ENCODE peak calls at places on chromosome 22, in six cellular contexts. U is CMK; H is naive thymus-derived CD4-positive, alpha-beta T cell; D is RCC 7860; L is H54; A is sciatic nerve. Y is an unnamed sample.

GRCh38 chr22:33492210-33492651 is 428.0 kb downstream of the LARGE1 start:
- DNase-seq in L (no peak), H (peak), U (no peak), A (no peak), D (no peak), Y (no peak)

GRCh38 chr22:46072981-46073682 is 77.2 kb upstream of the PPARA start:
- DNase-seq in U (no peak), L (no peak), H (no peak), D (no peak), A (peak), Y (no peak)

GRCh38 chr22:47043835-47044721 is 281.6 kb downstream of the TBC1D22A start:
- DNase-seq in D (peak), L (peak), U (peak), A (no peak), H (no peak), Y (no peak)

GRCh38 chr22:26134654-26135330 is 34.5 kb upstream of the SEZ6L start:
- DNase-seq in U (no peak), H (no peak), L (no peak), D (no peak), A (no peak), Y (no peak)

GRCh38 chr22:25488244-25489020 is 76.0 kb upstream of the GRK3 start:
- DNase-seq in H (no peak), L (peak), D (peak), U (no peak), A (peak), Y (peak)

GRCh38 chr22:47196881-47197701 is 434.6 kb downstream of the TBC1D22A start:
- DNase-seq in A (no peak), D (no peak), L (no peak), H (no peak), U (no peak), Y (no peak)

GRCh38 chr22:32075997-32076725 is 33.1 kb downstream of the SLC5A1 start:
- DNase-seq in A (no peak), D (no peak), H (no peak), U (no peak), L (no peak), Y (no peak)

GRCh38 chr22:49540084-49540483 is 287.6 kb downstream of the BRD1 start:
- DNase-seq in A (no peak), U (no peak), H (no peak), D (no peak), L (no peak), Y (no peak)

GRCh38 chr22:47328550-47329243 is 566.2 kb downstream of the TBC1D22A start:
- DNase-seq in H (no peak), D (peak), U (no peak), A (no peak), L (peak), Y (peak)

GRCh38 chr22:50057292-50057867 is 718 bp downstream of the TTLL8 start:
- DNase-seq in A (no peak), U (no peak), D (no peak), H (no peak), L (no peak), Y (no peak)

GRCh38 chr22:30985561-30986208 is 16.6 kb downstream of the TUG1 start:
- DNase-seq in D (no peak), A (no peak), U (no peak), H (no peak), L (no peak), Y (no peak)

GRCh38 chr22:50706481-50707125 is 31.4 kb upstream of the ACR start:
- DNase-seq in U (no peak), D (no peak), H (no peak), A (no peak), L (no peak), Y (no peak)

GRCh38 chr22:19527321-19527721 is 3.1 kb upstream of the CLDN5 start:
- DNase-seq in A (peak), H (no peak), D (no peak), L (no peak), U (no peak), Y (no peak)

GRCh38 chr22:37686002-37686982 is at the start of gene NOL12:
- DNase-seq in A (peak), L (peak), H (peak), U (peak), D (peak), Y (peak)

GRCh38 chr22:50470491-50470890 is 4.3 kb downstream of the SBF1 start:
- DNase-seq in H (no peak), L (no peak), U (no peak), D (no peak), A (no peak), Y (no peak)

GRCh38 chr22:40200795-40201194 is 23.1 kb downstream of the TNRC6B start:
- DNase-seq in A (no peak), U (no peak), D (no peak), H (no peak), L (no peak), Y (no peak)

GRCh38 chr22:36823177-36823839 is 6.5 kb upstream of the PVALB start:
- DNase-seq in U (no peak), H (no peak), L (no peak), A (no peak), D (no peak), Y (no peak)

GRCh38 chr22:25365491-25366261 is 146.2 kb downstream of the CRYBB2 start:
- DNase-seq in D (no peak), A (no peak), U (no peak), H (no peak), L (no peak), Y (no peak)

GRCh38 chr22:31620756-31621480 is 41.1 kb downstream of the PISD start:
- DNase-seq in H (no peak), A (no peak), L (no peak), U (no peak), D (no peak), Y (no peak)

GRCh38 chr22:22691055-22691454 is 46.6 kb downstream of the GGTLC2 start:
- DNase-seq in U (no peak), H (no peak), D (no peak), A (no peak), L (no peak), Y (no peak)

GRCh38 chr22:32712644-32713355 is 88.7 kb upstream of the TIMP3 start:
- DNase-seq in U (no peak), L (no peak), A (no peak), H (no peak), D (no peak), Y (no peak)

GRCh38 chr22:44351685-44352377 is 39.1 kb upstream of the SHISAL1 start:
- DNase-seq in A (no peak), U (no peak), D (peak), L (peak), H (no peak), Y (peak)

GRCh38 chr22:44332946-44333345 is 20.2 kb upstream of the SHISAL1 start:
- DNase-seq in U (no peak), H (no peak), A (no peak), D (no peak), L (no peak), Y (no peak)

GRCh38 chr22:44383652-44384562 is 71.2 kb upstream of the SHISAL1 start:
- DNase-seq in D (no peak), L (no peak), A (no peak), U (no peak), H (no peak), Y (no peak)

GRCh38 chr22:24965822-24966626 is 13.5 kb downstream of the KIAA1671 start:
- DNase-seq in A (no peak), H (no peak), L (no peak), D (no peak), U (no peak), Y (no peak)

GRCh38 chr22:44452531-44453420 is 45.3 kb downstream of the RTL6 start:
- DNase-seq in D (no peak), U (no peak), H (no peak), A (peak), L (no peak), Y (no peak)

GRCh38 chr22:42404266-42404665 is 27.9 kb downstream of the NFAM1 start:
- DNase-seq in L (no peak), A (no peak), U (no peak), D (no peak), H (no peak), Y (no peak)

GRCh38 chr22:37751449-37752188 is 54.8 kb downstream of the TRIOBP start:
- DNase-seq in H (no peak), D (no peak), A (no peak), U (no peak), L (no peak), Y (no peak)

GRCh38 chr22:36734171-36735058 is 30.9 kb upstream of the CACNG2 start:
- DNase-seq in U (no peak), H (no peak), A (peak), L (peak), D (peak), Y (no peak)

GRCh38 chr22:37776639-37777005 is 31.1 kb upstream of the GCAT start:
- DNase-seq in U (no peak), H (no peak), L (no peak), D (no peak), A (no peak), Y (no peak)

GRCh38 chr22:45159652-45160462 is 3.9 kb upstream of the NUP50 start:
- DNase-seq in L (no peak), A (no peak), D (no peak), U (no peak), H (no peak), Y (no peak)

GRCh38 chr22:42958937-42959336 is 56.0 kb downstream of the PACSIN2 start:
- DNase-seq in H (no peak), L (no peak), A (no peak), D (no peak), U (no peak), Y (no peak)

GRCh38 chr22:39478461-39478860 is 21.6 kb downstream of the MGAT3 start:
- DNase-seq in H (peak), U (no peak), D (no peak), A (no peak), L (no peak), Y (no peak)